ENCODE peak calls at places on chromosomes 4 and X, in eight cellular contexts. One of them, this sample, is unnamed.

GRCh38 chr4:8536467-8536866 is 43.7 kb upstream of the GPR78 start:
- DNase-seq in CD8-positive, alpha-beta T cell: no peak
- DNase-seq in PC-3: no peak
- DNase-seq in dorsolateral prefrontal cortex: no peak
- DNase-seq in transverse colon: no peak
- DNase-seq in left ventricle myocardium inferior: no peak
- DNase-seq in ascending aorta: no peak
- DNase-seq in esophagus squamous epithelium: no peak
- DNase-seq in this sample: no peak

GRCh38 chrX:67636532-67636931 is 92.7 kb downstream of the AR start:
- DNase-seq in transverse colon: no peak
- DNase-seq in ascending aorta: no peak
- DNase-seq in dorsolateral prefrontal cortex: no peak
- DNase-seq in esophagus squamous epithelium: no peak
- DNase-seq in left ventricle myocardium inferior: no peak
- DNase-seq in CD8-positive, alpha-beta T cell: no peak
- DNase-seq in PC-3: no peak
- DNase-seq in this sample: no peak

GRCh38 chr4:108425988-108426387 is 194.4 kb upstream of the RPL34 start:
- DNase-seq in CD8-positive, alpha-beta T cell: no peak
- DNase-seq in ascending aorta: no peak
- DNase-seq in transverse colon: no peak
- DNase-seq in dorsolateral prefrontal cortex: no peak
- DNase-seq in PC-3: peak; percentile 41
- DNase-seq in esophagus squamous epithelium: no peak
- DNase-seq in left ventricle myocardium inferior: no peak
- DNase-seq in this sample: no peak

GRCh38 chrX:74535633-74536141 is 78.7 kb downstream of the RLIM start:
- DNase-seq in CD8-positive, alpha-beta T cell: no peak
- DNase-seq in left ventricle myocardium inferior: peak; percentile 76
- DNase-seq in transverse colon: peak; percentile 81
- DNase-seq in ascending aorta: peak; percentile 52
- DNase-seq in esophagus squamous epithelium: no peak
- DNase-seq in dorsolateral prefrontal cortex: no peak
- DNase-seq in PC-3: peak; percentile 66
- DNase-seq in this sample: no peak

GRCh38 chr4:174215936-174216699 is 67.3 kb downstream of the FBXO8 start:
- DNase-seq in dorsolateral prefrontal cortex: no peak
- DNase-seq in ascending aorta: no peak
- DNase-seq in PC-3: no peak
- DNase-seq in CD8-positive, alpha-beta T cell: no peak
- DNase-seq in esophagus squamous epithelium: no peak
- DNase-seq in left ventricle myocardium inferior: no peak
- DNase-seq in transverse colon: no peak
- DNase-seq in this sample: no peak

GRCh38 chr4:31034550-31034949 is 314.4 kb downstream of the PCDH7 start:
- DNase-seq in transverse colon: no peak
- DNase-seq in esophagus squamous epithelium: no peak
- DNase-seq in PC-3: no peak
- DNase-seq in CD8-positive, alpha-beta T cell: no peak
- DNase-seq in dorsolateral prefrontal cortex: no peak
- DNase-seq in ascending aorta: no peak
- DNase-seq in left ventricle myocardium inferior: no peak
- DNase-seq in this sample: no peak

GRCh38 chrX:42089014-42089413 is 165.7 kb upstream of the CASK start:
- DNase-seq in PC-3: no peak
- DNase-seq in dorsolateral prefrontal cortex: no peak
- DNase-seq in transverse colon: no peak
- DNase-seq in ascending aorta: no peak
- DNase-seq in left ventricle myocardium inferior: no peak
- DNase-seq in esophagus squamous epithelium: no peak
- DNase-seq in CD8-positive, alpha-beta T cell: no peak
- DNase-seq in this sample: no peak

GRCh38 chr4:89172865-89173264 is 61.5 kb downstream of the TIGD2 start:
- DNase-seq in transverse colon: no peak
- DNase-seq in ascending aorta: no peak
- DNase-seq in esophagus squamous epithelium: no peak
- DNase-seq in PC-3: no peak
- DNase-seq in CD8-positive, alpha-beta T cell: no peak
- DNase-seq in dorsolateral prefrontal cortex: no peak
- DNase-seq in left ventricle myocardium inferior: no peak
- DNase-seq in this sample: no peak

GRCh38 chr4:15562623-15563022 is 92.5 kb downstream of the FBXL5 start:
- DNase-seq in PC-3: no peak
- DNase-seq in left ventricle myocardium inferior: no peak
- DNase-seq in transverse colon: no peak
- DNase-seq in dorsolateral prefrontal cortex: no peak
- DNase-seq in CD8-positive, alpha-beta T cell: no peak
- DNase-seq in esophagus squamous epithelium: no peak
- DNase-seq in ascending aorta: no peak
- DNase-seq in this sample: no peak

GRCh38 chr4:3440979-3441500 is 728 bp upstream of the HGFAC start:
- DNase-seq in ascending aorta: no peak
- DNase-seq in esophagus squamous epithelium: no peak
- DNase-seq in CD8-positive, alpha-beta T cell: no peak
- DNase-seq in dorsolateral prefrontal cortex: no peak
- DNase-seq in left ventricle myocardium inferior: no peak
- DNase-seq in transverse colon: no peak
- DNase-seq in PC-3: no peak
- DNase-seq in this sample: no peak

GRCh38 chr4:59161249-59161648 is 2038.9 kb upstream of the ADGRL3 start:
- DNase-seq in left ventricle myocardium inferior: no peak
- DNase-seq in esophagus squamous epithelium: no peak
- DNase-seq in ascending aorta: no peak
- DNase-seq in CD8-positive, alpha-beta T cell: no peak
- DNase-seq in dorsolateral prefrontal cortex: no peak
- DNase-seq in transverse colon: no peak
- DNase-seq in PC-3: peak; percentile 57
- DNase-seq in this sample: no peak

GRCh38 chr4:112234952-112235609 is 3.5 kb downstream of the AP1AR start:
- DNase-seq in esophagus squamous epithelium: no peak
- DNase-seq in left ventricle myocardium inferior: no peak
- DNase-seq in CD8-positive, alpha-beta T cell: peak; percentile 31
- DNase-seq in transverse colon: peak; percentile 76
- DNase-seq in ascending aorta: no peak
- DNase-seq in dorsolateral prefrontal cortex: peak; percentile 71
- DNase-seq in PC-3: peak; percentile 81
- DNase-seq in this sample: peak; percentile 50

GRCh38 chr4:95317124-95317820 is 231.5 kb downstream of the UNC5C start:
- DNase-seq in CD8-positive, alpha-beta T cell: no peak
- DNase-seq in PC-3: no peak
- DNase-seq in dorsolateral prefrontal cortex: no peak
- DNase-seq in esophagus squamous epithelium: no peak
- DNase-seq in left ventricle myocardium inferior: no peak
- DNase-seq in ascending aorta: no peak
- DNase-seq in transverse colon: no peak
- DNase-seq in this sample: no peak

GRCh38 chr4:30056016-30056415 is 664.2 kb upstream of the PCDH7 start:
- DNase-seq in PC-3: no peak
- DNase-seq in ascending aorta: no peak
- DNase-seq in esophagus squamous epithelium: no peak
- DNase-seq in dorsolateral prefrontal cortex: no peak
- DNase-seq in CD8-positive, alpha-beta T cell: no peak
- DNase-seq in left ventricle myocardium inferior: no peak
- DNase-seq in transverse colon: no peak
- DNase-seq in this sample: no peak

GRCh38 chr4:168832746-168833575 is 177.1 kb downstream of the CBR4 start:
- DNase-seq in transverse colon: peak; percentile 19
- DNase-seq in ascending aorta: no peak
- DNase-seq in esophagus squamous epithelium: no peak
- DNase-seq in left ventricle myocardium inferior: peak; percentile 61
- DNase-seq in dorsolateral prefrontal cortex: no peak
- DNase-seq in PC-3: no peak
- DNase-seq in CD8-positive, alpha-beta T cell: no peak
- DNase-seq in this sample: no peak

GRCh38 chr4:125956281-125956680 is 641.5 kb downstream of the FAT4 start:
- DNase-seq in esophagus squamous epithelium: no peak
- DNase-seq in left ventricle myocardium inferior: no peak
- DNase-seq in ascending aorta: no peak
- DNase-seq in PC-3: no peak
- DNase-seq in dorsolateral prefrontal cortex: no peak
- DNase-seq in transverse colon: no peak
- DNase-seq in CD8-positive, alpha-beta T cell: no peak
- DNase-seq in this sample: no peak

GRCh38 chr4:159178147-159178541 is 75.3 kb downstream of the RAPGEF2 start:
- DNase-seq in left ventricle myocardium inferior: no peak
- DNase-seq in PC-3: no peak
- DNase-seq in transverse colon: no peak
- DNase-seq in esophagus squamous epithelium: no peak
- DNase-seq in ascending aorta: no peak
- DNase-seq in CD8-positive, alpha-beta T cell: no peak
- DNase-seq in dorsolateral prefrontal cortex: no peak
- DNase-seq in this sample: no peak

GRCh38 chr4:89357346-89357745 is 49.7 kb upstream of the GPRIN3 start:
- DNase-seq in ascending aorta: no peak
- DNase-seq in esophagus squamous epithelium: no peak
- DNase-seq in left ventricle myocardium inferior: no peak
- DNase-seq in dorsolateral prefrontal cortex: no peak
- DNase-seq in CD8-positive, alpha-beta T cell: no peak
- DNase-seq in transverse colon: no peak
- DNase-seq in PC-3: no peak
- DNase-seq in this sample: no peak

GRCh38 chr4:123452585-123452984 is 56.0 kb downstream of the SPRY1 start:
- DNase-seq in dorsolateral prefrontal cortex: peak; percentile 48
- DNase-seq in transverse colon: peak; percentile 46
- DNase-seq in esophagus squamous epithelium: no peak
- DNase-seq in PC-3: peak; percentile 90
- DNase-seq in CD8-positive, alpha-beta T cell: no peak
- DNase-seq in left ventricle myocardium inferior: no peak
- DNase-seq in ascending aorta: peak; percentile 32
- DNase-seq in this sample: peak; percentile 87

GRCh38 chr4:180380733-180381132 is 1862.5 kb upstream of the TENM3 start:
- DNase-seq in ascending aorta: no peak
- DNase-seq in CD8-positive, alpha-beta T cell: no peak
- DNase-seq in dorsolateral prefrontal cortex: no peak
- DNase-seq in esophagus squamous epithelium: no peak
- DNase-seq in left ventricle myocardium inferior: no peak
- DNase-seq in PC-3: peak; percentile 80
- DNase-seq in transverse colon: no peak
- DNase-seq in this sample: peak; percentile 22

GRCh38 chr4:129189630-129190029 is 93.7 kb downstream of the C4orf33 start:
- DNase-seq in CD8-positive, alpha-beta T cell: no peak
- DNase-seq in ascending aorta: no peak
- DNase-seq in left ventricle myocardium inferior: no peak
- DNase-seq in esophagus squamous epithelium: no peak
- DNase-seq in dorsolateral prefrontal cortex: no peak
- DNase-seq in transverse colon: no peak
- DNase-seq in PC-3: no peak
- DNase-seq in this sample: no peak
- H3K27ac ChIP-seq in CD8-positive, alpha-beta T cell: no peak overlapping the region
- H3K27ac ChIP-seq in ascending aorta: no peak overlapping the region
- H3K27ac ChIP-seq in left ventricle myocardium inferior: no peak overlapping the region
- H3K27ac ChIP-seq in esophagus squamous epithelium: no peak overlapping the region
- H3K27ac ChIP-seq in dorsolateral prefrontal cortex: no peak overlapping the region
- H3K27ac ChIP-seq in transverse colon: no peak overlapping the region
- H3K27ac ChIP-seq in PC-3: no peak overlapping the region
- H3K27ac ChIP-seq in this sample: no peak overlapping the region

GRCh38 chr4:185774815-185775684 is 36.9 kb downstream of the SORBS2 start:
- DNase-seq in dorsolateral prefrontal cortex: no peak
- DNase-seq in ascending aorta: no peak
- DNase-seq in esophagus squamous epithelium: no peak
- DNase-seq in transverse colon: no peak
- DNase-seq in PC-3: peak; percentile 66
- DNase-seq in left ventricle myocardium inferior: no peak
- DNase-seq in CD8-positive, alpha-beta T cell: no peak
- DNase-seq in this sample: no peak
- H3K4me3 ChIP-seq in dorsolateral prefrontal cortex: peak overlapping the region; percentile 29
- H3K4me3 ChIP-seq in ascending aorta: peak overlapping the region; percentile 64
- H3K4me3 ChIP-seq in esophagus squamous epithelium: no peak overlapping the region
- H3K4me3 ChIP-seq in transverse colon: peak overlapping the region; percentile 6
- H3K4me3 ChIP-seq in PC-3: peak overlapping the region; percentile 59
- H3K4me3 ChIP-seq in left ventricle myocardium inferior: peak overlapping the region; percentile 65
- H3K4me3 ChIP-seq in CD8-positive, alpha-beta T cell: no peak overlapping the region
- H3K4me3 ChIP-seq in this sample: no peak overlapping the region

DNA sequence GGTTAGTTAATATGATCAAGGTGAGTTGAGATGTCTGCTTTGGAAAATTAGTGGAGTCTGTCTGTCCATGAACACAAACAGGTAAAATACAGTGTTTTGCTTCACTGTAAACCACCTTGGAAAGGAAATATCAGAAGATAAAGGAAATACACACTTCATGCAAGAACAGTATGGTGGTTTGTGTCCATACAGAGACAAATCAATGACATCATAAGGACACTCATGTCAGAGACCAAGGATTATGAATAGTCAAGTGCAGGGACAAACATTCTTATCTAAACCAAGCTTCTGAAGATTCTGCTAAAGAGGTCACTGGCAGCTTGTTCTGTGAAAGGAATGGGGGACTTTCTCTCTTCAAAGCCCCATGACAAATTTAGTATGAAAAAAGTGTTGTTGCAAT is 322.9 kb upstream of the F9 start:
- DNase-seq in transverse colon: no peak
- DNase-seq in CD8-positive, alpha-beta T cell: no peak
- DNase-seq in PC-3: no peak
- DNase-seq in left ventricle myocardium inferior: no peak
- DNase-seq in ascending aorta: no peak
- DNase-seq in esophagus squamous epithelium: no peak
- DNase-seq in dorsolateral prefrontal cortex: no peak
- DNase-seq in this sample: no peak
- H3K27me3 ChIP-seq in transverse colon: peaks cover 35% of the 10 kb centered on the region
- H3K27me3 ChIP-seq in CD8-positive, alpha-beta T cell: peaks cover 3% of the 10 kb centered on the region
- H3K27me3 ChIP-seq in PC-3: no peaks in the 10 kb centered on the region
- H3K27me3 ChIP-seq in left ventricle myocardium inferior: peaks cover 33% of the 10 kb centered on the region
- H3K27me3 ChIP-seq in ascending aorta: no peaks in the 10 kb centered on the region
- H3K27me3 ChIP-seq in esophagus squamous epithelium: no peaks in the 10 kb centered on the region
- H3K27me3 ChIP-seq in dorsolateral prefrontal cortex: peaks cover 97% of the 10 kb centered on the region
- H3K27me3 ChIP-seq in this sample: peaks cover 12% of the 10 kb centered on the region

DNA sequence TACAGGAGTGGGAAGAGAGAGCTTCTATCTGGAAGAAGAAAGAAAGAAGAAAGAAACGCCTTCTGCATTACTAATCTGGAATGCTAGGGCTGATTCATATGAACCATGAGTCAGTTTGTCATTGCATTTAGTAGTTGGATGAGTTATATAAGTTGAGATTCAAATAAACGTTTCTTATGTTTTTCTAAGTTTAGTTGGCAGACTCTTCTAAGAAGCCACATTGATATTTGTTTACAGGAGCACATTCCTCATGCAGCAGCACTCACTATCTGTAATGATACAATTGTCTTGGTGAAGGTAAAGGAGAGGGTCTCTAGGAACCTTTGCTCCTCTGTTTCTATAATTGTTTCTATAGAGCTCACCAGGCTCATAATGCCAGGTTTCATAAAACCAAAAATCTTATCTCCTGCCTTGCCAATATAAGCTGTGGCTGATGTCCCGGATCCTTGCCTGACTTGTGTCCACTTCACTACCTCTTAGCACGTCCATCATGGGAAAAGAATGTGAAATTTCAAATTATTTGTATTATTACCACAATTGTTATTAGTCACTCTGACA is 39.5 kb downstream of the HOPX start:
- DNase-seq in left ventricle myocardium inferior: no peak
- DNase-seq in transverse colon: no peak
- DNase-seq in dorsolateral prefrontal cortex: no peak
- DNase-seq in CD8-positive, alpha-beta T cell: no peak
- DNase-seq in PC-3: peak; percentile 98
- DNase-seq in esophagus squamous epithelium: no peak
- DNase-seq in ascending aorta: no peak
- DNase-seq in this sample: peak; percentile 64
- H3K27ac ChIP-seq in left ventricle myocardium inferior: no peak overlapping the region
- H3K27ac ChIP-seq in transverse colon: no peak overlapping the region
- H3K27ac ChIP-seq in dorsolateral prefrontal cortex: peak overlapping the region; percentile 69
- H3K27ac ChIP-seq in CD8-positive, alpha-beta T cell: no peak overlapping the region
- H3K27ac ChIP-seq in PC-3: peak overlapping the region; percentile 97
- H3K27ac ChIP-seq in esophagus squamous epithelium: peak overlapping the region; percentile 43
- H3K27ac ChIP-seq in ascending aorta: no peak overlapping the region
- H3K27ac ChIP-seq in this sample: no peak overlapping the region

GRCh38 chrX:19593684-19594083 is 78.4 kb upstream of the MAP3K15 start:
- DNase-seq in PC-3: peak; percentile 56
- DNase-seq in dorsolateral prefrontal cortex: no peak
- DNase-seq in esophagus squamous epithelium: no peak
- DNase-seq in transverse colon: no peak
- DNase-seq in ascending aorta: no peak
- DNase-seq in left ventricle myocardium inferior: no peak
- DNase-seq in CD8-positive, alpha-beta T cell: no peak
- DNase-seq in this sample: no peak
- H3K4me3 ChIP-seq in PC-3: no peak overlapping the region
- H3K4me3 ChIP-seq in dorsolateral prefrontal cortex: no peak overlapping the region
- H3K4me3 ChIP-seq in esophagus squamous epithelium: no peak overlapping the region
- H3K4me3 ChIP-seq in transverse colon: no peak overlapping the region
- H3K4me3 ChIP-seq in ascending aorta: no peak overlapping the region
- H3K4me3 ChIP-seq in left ventricle myocardium inferior: no peak overlapping the region
- H3K4me3 ChIP-seq in CD8-positive, alpha-beta T cell: no peak overlapping the region
- H3K4me3 ChIP-seq in this sample: no peak overlapping the region